ENCODE peak calls at places on chromosomes 12 and 14, in six cellular contexts. One of them, this sample, is unnamed. For H3K36me3, the result is how much of the 10 kb centered on the place peaks cover.

GRCh38 chr12:67633708-67634107 is 14.8 kb upstream of the DYRK2 start:
- DNase-seq in esophagus muscularis mucosa: no peak
- DNase-seq in left ventricle myocardium inferior: peak
- DNase-seq in bronchial epithelial cell: no peak
- DNase-seq in pancreas: no peak
- DNase-seq in CD4-positive, CD25-positive, alpha-beta regulatory T cell: no peak
- DNase-seq in this sample: peak

GRCh38 chr14:103536693-103537092 is 7.7 kb downstream of the TRMT61A start:
- DNase-seq in esophagus muscularis mucosa: no peak
- DNase-seq in left ventricle myocardium inferior: no peak
- DNase-seq in bronchial epithelial cell: no peak
- DNase-seq in pancreas: peak
- DNase-seq in CD4-positive, CD25-positive, alpha-beta regulatory T cell: no peak
- DNase-seq in this sample: no peak

GRCh38 chr14:31829256-31829923 is 247.7 kb upstream of the ARHGAP5 start:
- DNase-seq in esophagus muscularis mucosa: no peak
- DNase-seq in left ventricle myocardium inferior: no peak
- DNase-seq in bronchial epithelial cell: peak
- DNase-seq in pancreas: no peak
- DNase-seq in CD4-positive, CD25-positive, alpha-beta regulatory T cell: no peak
- DNase-seq in this sample: no peak

GRCh38 chr12:94650143-94651056 is at the start of gene TMCC3:
- DNase-seq in esophagus muscularis mucosa: no peak
- DNase-seq in left ventricle myocardium inferior: peak
- DNase-seq in bronchial epithelial cell: peak
- DNase-seq in pancreas: peak
- DNase-seq in CD4-positive, CD25-positive, alpha-beta regulatory T cell: no peak
- DNase-seq in this sample: peak

GRCh38 chr12:49296034-49296835 is 1.3 kb downstream of the PRPH start:
- DNase-seq in esophagus muscularis mucosa: no peak
- DNase-seq in left ventricle myocardium inferior: no peak
- DNase-seq in bronchial epithelial cell: peak
- DNase-seq in pancreas: peak
- DNase-seq in CD4-positive, CD25-positive, alpha-beta regulatory T cell: peak
- DNase-seq in this sample: peak

GRCh38 chr14:54676822-54677708 is 110.1 kb downstream of the SAMD4A start:
- DNase-seq in esophagus muscularis mucosa: no peak
- DNase-seq in left ventricle myocardium inferior: no peak
- DNase-seq in bronchial epithelial cell: peak
- DNase-seq in pancreas: no peak
- DNase-seq in CD4-positive, CD25-positive, alpha-beta regulatory T cell: no peak
- DNase-seq in this sample: peak

GRCh38 chr12:96906498-96906848 is 584 bp upstream of the NEDD1 start:
- DNase-seq in esophagus muscularis mucosa: no peak
- DNase-seq in left ventricle myocardium inferior: no peak
- DNase-seq in bronchial epithelial cell: peak
- DNase-seq in pancreas: no peak
- DNase-seq in CD4-positive, CD25-positive, alpha-beta regulatory T cell: no peak
- DNase-seq in this sample: no peak

GRCh38 chr12:113786107-113786506 is 180.0 kb downstream of the RBM19 start:
- DNase-seq in esophagus muscularis mucosa: no peak
- DNase-seq in left ventricle myocardium inferior: no peak
- DNase-seq in bronchial epithelial cell: no peak
- DNase-seq in pancreas: no peak
- DNase-seq in CD4-positive, CD25-positive, alpha-beta regulatory T cell: no peak
- DNase-seq in this sample: no peak

GRCh38 chr12:5187136-5187535 is 143.5 kb downstream of the KCNA5 start:
- DNase-seq in esophagus muscularis mucosa: no peak
- DNase-seq in left ventricle myocardium inferior: no peak
- DNase-seq in bronchial epithelial cell: no peak
- DNase-seq in pancreas: no peak
- DNase-seq in CD4-positive, CD25-positive, alpha-beta regulatory T cell: no peak
- DNase-seq in this sample: no peak

GRCh38 chr14:50726372-50727107 is 58.4 kb upstream of the SAV1 start:
- DNase-seq in esophagus muscularis mucosa: no peak
- DNase-seq in left ventricle myocardium inferior: no peak
- DNase-seq in bronchial epithelial cell: peak
- DNase-seq in pancreas: no peak
- DNase-seq in CD4-positive, CD25-positive, alpha-beta regulatory T cell: no peak
- DNase-seq in this sample: no peak
- H3K36me3 ChIP-seq in esophagus muscularis mucosa: under half
- H3K36me3 ChIP-seq in left ventricle myocardium inferior: half or more
- H3K36me3 ChIP-seq in bronchial epithelial cell: under half
- H3K36me3 ChIP-seq in pancreas: under half
- H3K36me3 ChIP-seq in CD4-positive, CD25-positive, alpha-beta regulatory T cell: half or more
- H3K36me3 ChIP-seq in this sample: under half

DNA sequence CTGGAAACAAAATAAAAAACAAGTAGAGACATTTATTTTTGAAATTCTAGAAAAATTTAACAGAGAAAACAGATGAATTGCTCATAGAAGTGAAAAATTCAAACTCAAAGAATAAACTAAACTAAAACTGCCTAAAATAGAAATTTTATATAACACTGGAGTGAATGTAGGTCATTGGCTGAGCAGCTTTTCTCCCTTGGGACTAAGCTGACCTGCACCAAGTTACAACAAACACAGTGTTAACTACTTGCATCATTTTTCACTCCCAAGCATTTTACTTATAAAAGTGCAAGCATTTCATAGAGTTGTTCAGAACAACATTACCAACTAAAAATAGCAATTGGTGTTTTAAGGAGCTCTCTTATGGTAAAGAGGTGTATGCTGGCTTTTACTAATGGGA is 298.1 kb downstream of the MED13L start:
- DNase-seq in esophagus muscularis mucosa: no peak
- DNase-seq in left ventricle myocardium inferior: no peak
- DNase-seq in bronchial epithelial cell: no peak
- DNase-seq in pancreas: no peak
- DNase-seq in CD4-positive, CD25-positive, alpha-beta regulatory T cell: no peak
- DNase-seq in this sample: no peak
- H3K36me3 ChIP-seq in esophagus muscularis mucosa: under half
- H3K36me3 ChIP-seq in left ventricle myocardium inferior: half or more
- H3K36me3 ChIP-seq in bronchial epithelial cell: under half
- H3K36me3 ChIP-seq in pancreas: under half
- H3K36me3 ChIP-seq in CD4-positive, CD25-positive, alpha-beta regulatory T cell: half or more
- H3K36me3 ChIP-seq in this sample: half or more

GRCh38 chr12:31961137-31961536 is 1.9 kb downstream of the RESF1 start:
- DNase-seq in esophagus muscularis mucosa: no peak
- DNase-seq in left ventricle myocardium inferior: no peak
- DNase-seq in bronchial epithelial cell: no peak
- DNase-seq in pancreas: no peak
- DNase-seq in CD4-positive, CD25-positive, alpha-beta regulatory T cell: no peak
- DNase-seq in this sample: no peak
- H3K36me3 ChIP-seq in esophagus muscularis mucosa: under half
- H3K36me3 ChIP-seq in left ventricle myocardium inferior: under half
- H3K36me3 ChIP-seq in bronchial epithelial cell: under half
- H3K36me3 ChIP-seq in pancreas: under half
- H3K36me3 ChIP-seq in CD4-positive, CD25-positive, alpha-beta regulatory T cell: under half
- H3K36me3 ChIP-seq in this sample: under half

GRCh38 chr14:91164676-91165075 is 50.8 kb downstream of the DGLUCY start:
- DNase-seq in esophagus muscularis mucosa: no peak
- DNase-seq in left ventricle myocardium inferior: peak
- DNase-seq in bronchial epithelial cell: peak
- DNase-seq in pancreas: peak
- DNase-seq in CD4-positive, CD25-positive, alpha-beta regulatory T cell: no peak
- DNase-seq in this sample: peak
- H3K36me3 ChIP-seq in esophagus muscularis mucosa: half or more
- H3K36me3 ChIP-seq in left ventricle myocardium inferior: half or more
- H3K36me3 ChIP-seq in bronchial epithelial cell: under half
- H3K36me3 ChIP-seq in pancreas: under half
- H3K36me3 ChIP-seq in CD4-positive, CD25-positive, alpha-beta regulatory T cell: half or more
- H3K36me3 ChIP-seq in this sample: under half

DNA sequence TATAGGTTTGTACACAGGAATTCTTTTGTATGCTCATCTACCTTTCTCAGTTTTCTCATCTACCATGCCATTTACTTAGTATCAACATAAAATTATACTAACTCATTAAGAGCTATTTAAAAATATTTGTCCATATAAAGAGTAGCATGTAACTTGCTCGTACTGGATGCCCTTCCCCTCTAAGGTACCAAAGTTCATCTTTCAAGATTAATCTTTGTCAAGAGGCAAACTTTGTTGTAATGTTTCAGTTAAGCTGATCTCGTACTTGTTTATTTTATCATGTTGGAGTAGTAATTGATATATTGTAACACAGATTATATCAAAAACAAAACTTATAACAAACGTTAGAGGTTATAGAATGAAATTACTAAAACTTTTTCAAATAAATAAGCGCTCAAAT is 128.5 kb downstream of the PIK3C2G start:
- DNase-seq in esophagus muscularis mucosa: no peak
- DNase-seq in left ventricle myocardium inferior: no peak
- DNase-seq in bronchial epithelial cell: no peak
- DNase-seq in pancreas: no peak
- DNase-seq in CD4-positive, CD25-positive, alpha-beta regulatory T cell: no peak
- DNase-seq in this sample: no peak
- H3K36me3 ChIP-seq in esophagus muscularis mucosa: under half
- H3K36me3 ChIP-seq in left ventricle myocardium inferior: under half
- H3K36me3 ChIP-seq in bronchial epithelial cell: under half
- H3K36me3 ChIP-seq in pancreas: under half
- H3K36me3 ChIP-seq in CD4-positive, CD25-positive, alpha-beta regulatory T cell: under half
- H3K36me3 ChIP-seq in this sample: under half

GRCh38 chr12:122245553-122245952 is 19.7 kb upstream of the DIABLO start:
- DNase-seq in esophagus muscularis mucosa: no peak
- DNase-seq in left ventricle myocardium inferior: no peak
- DNase-seq in bronchial epithelial cell: no peak
- DNase-seq in pancreas: no peak
- DNase-seq in CD4-positive, CD25-positive, alpha-beta regulatory T cell: no peak
- DNase-seq in this sample: no peak

GRCh38 chr12:122250047-122250446 is 16.2 kb downstream of the VPS33A start:
- DNase-seq in esophagus muscularis mucosa: no peak
- DNase-seq in left ventricle myocardium inferior: no peak
- DNase-seq in bronchial epithelial cell: no peak
- DNase-seq in pancreas: no peak
- DNase-seq in CD4-positive, CD25-positive, alpha-beta regulatory T cell: no peak
- DNase-seq in this sample: no peak

GRCh38 chr12:122244565-122245371 is 18.9 kb upstream of the DIABLO start:
- DNase-seq in esophagus muscularis mucosa: no peak
- DNase-seq in left ventricle myocardium inferior: no peak
- DNase-seq in bronchial epithelial cell: no peak
- DNase-seq in pancreas: no peak
- DNase-seq in CD4-positive, CD25-positive, alpha-beta regulatory T cell: no peak
- DNase-seq in this sample: no peak

GRCh38 chr12:122250536-122250935 is 15.8 kb downstream of the VPS33A start:
- DNase-seq in esophagus muscularis mucosa: no peak
- DNase-seq in left ventricle myocardium inferior: no peak
- DNase-seq in bronchial epithelial cell: no peak
- DNase-seq in pancreas: no peak
- DNase-seq in CD4-positive, CD25-positive, alpha-beta regulatory T cell: no peak
- DNase-seq in this sample: no peak
- H3K36me3 ChIP-seq in esophagus muscularis mucosa: under half
- H3K36me3 ChIP-seq in left ventricle myocardium inferior: half or more
- H3K36me3 ChIP-seq in bronchial epithelial cell: under half
- H3K36me3 ChIP-seq in pancreas: under half
- H3K36me3 ChIP-seq in CD4-positive, CD25-positive, alpha-beta regulatory T cell: under half
- H3K36me3 ChIP-seq in this sample: under half

DNA sequence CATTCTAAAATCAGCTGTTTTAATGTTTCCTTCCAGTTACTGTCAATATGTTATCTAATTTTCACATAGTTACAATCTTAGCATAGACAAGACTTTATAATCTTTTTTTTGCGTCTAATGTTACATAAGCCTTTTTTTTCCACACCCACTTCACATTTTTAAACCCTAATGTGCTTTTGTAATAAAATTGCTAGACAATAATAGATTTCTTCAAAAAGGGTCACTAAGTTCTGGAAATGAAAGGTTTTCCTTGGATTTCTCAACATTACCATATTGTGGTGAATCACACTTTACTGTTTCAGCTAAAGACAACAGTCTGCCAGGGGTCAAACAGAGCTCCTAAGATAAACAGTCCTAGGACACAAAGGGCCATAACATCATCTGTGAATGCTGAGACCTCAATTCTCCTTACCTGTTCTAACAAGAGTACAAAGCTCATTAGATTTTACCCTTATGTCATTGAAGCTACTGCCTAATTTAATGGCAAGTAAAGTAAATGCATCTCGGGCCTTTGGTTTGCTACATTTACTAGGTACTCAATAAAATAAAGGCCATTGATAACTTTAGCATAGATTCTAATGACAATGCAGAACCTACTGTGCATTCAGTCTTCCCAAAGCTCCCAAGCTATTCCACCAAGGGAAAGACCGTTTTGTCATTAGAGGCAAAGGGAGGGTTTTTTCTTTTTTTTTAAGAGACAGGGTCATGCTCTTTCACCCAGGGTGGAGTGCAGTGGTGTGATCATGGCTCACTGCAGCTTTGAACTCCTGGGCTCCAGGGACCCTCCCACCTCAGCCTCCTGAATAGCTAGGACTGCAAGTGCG is 111.2 kb upstream of the SLC38A2 start:
- DNase-seq in esophagus muscularis mucosa: no peak
- DNase-seq in left ventricle myocardium inferior: no peak
- DNase-seq in bronchial epithelial cell: peak
- DNase-seq in pancreas: no peak
- DNase-seq in CD4-positive, CD25-positive, alpha-beta regulatory T cell: no peak
- DNase-seq in this sample: no peak
- H3K36me3 ChIP-seq in esophagus muscularis mucosa: under half
- H3K36me3 ChIP-seq in left ventricle myocardium inferior: under half
- H3K36me3 ChIP-seq in bronchial epithelial cell: under half
- H3K36me3 ChIP-seq in pancreas: under half
- H3K36me3 ChIP-seq in CD4-positive, CD25-positive, alpha-beta regulatory T cell: under half
- H3K36me3 ChIP-seq in this sample: under half

GRCh38 chr14:38042356-38042755 is 165.3 kb upstream of the SSTR1 start:
- DNase-seq in esophagus muscularis mucosa: no peak
- DNase-seq in left ventricle myocardium inferior: no peak
- DNase-seq in bronchial epithelial cell: no peak
- DNase-seq in pancreas: no peak
- DNase-seq in CD4-positive, CD25-positive, alpha-beta regulatory T cell: no peak
- DNase-seq in this sample: no peak
- H3K36me3 ChIP-seq in esophagus muscularis mucosa: under half
- H3K36me3 ChIP-seq in left ventricle myocardium inferior: under half
- H3K36me3 ChIP-seq in bronchial epithelial cell: under half
- H3K36me3 ChIP-seq in pancreas: under half
- H3K36me3 ChIP-seq in CD4-positive, CD25-positive, alpha-beta regulatory T cell: under half
- H3K36me3 ChIP-seq in this sample: under half

DNA sequence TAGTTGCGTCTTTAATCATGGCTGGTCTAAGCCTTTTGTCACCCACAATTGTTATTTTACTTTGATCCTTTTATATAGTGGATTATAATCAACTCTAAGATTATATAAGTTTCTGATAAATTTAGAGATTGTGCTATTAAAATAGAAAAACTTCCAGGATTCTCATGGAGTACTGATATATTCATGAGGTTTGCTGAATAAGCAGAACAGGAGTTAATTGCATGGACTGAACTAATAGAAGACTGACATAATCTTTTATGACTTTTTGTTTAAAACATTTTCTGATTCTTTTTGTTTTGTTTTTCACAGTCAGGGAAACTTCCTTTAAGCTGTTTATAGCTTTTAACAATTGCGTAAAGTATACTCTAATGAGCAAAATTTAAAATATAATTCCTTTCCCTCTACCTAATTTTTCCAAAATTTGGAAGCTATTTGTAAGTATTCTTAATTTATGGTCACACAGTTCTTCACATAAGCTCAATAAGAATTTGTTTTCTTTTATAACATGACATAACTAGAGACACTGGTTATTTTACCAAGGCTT is 129.9 kb upstream of the TMEM260 start:
- DNase-seq in esophagus muscularis mucosa: no peak
- DNase-seq in left ventricle myocardium inferior: no peak
- DNase-seq in bronchial epithelial cell: no peak
- DNase-seq in pancreas: no peak
- DNase-seq in CD4-positive, CD25-positive, alpha-beta regulatory T cell: no peak
- DNase-seq in this sample: no peak
- H3K36me3 ChIP-seq in esophagus muscularis mucosa: under half
- H3K36me3 ChIP-seq in left ventricle myocardium inferior: under half
- H3K36me3 ChIP-seq in bronchial epithelial cell: under half
- H3K36me3 ChIP-seq in pancreas: under half
- H3K36me3 ChIP-seq in CD4-positive, CD25-positive, alpha-beta regulatory T cell: under half
- H3K36me3 ChIP-seq in this sample: under half